ENCODE peak calls at places on chromosomes 4 and X, in six cellular contexts. One of them, this sample, is unnamed.

GRCh38 chr4:122746485-122746965 is 14.0 kb downstream of the BBS12 start:
- DNase-seq in kidney: no peak
- DNase-seq in astrocyte of the cerebellum: no peak
- DNase-seq in H1: no peak
- DNase-seq in CD8-positive, alpha-beta T cell: no peak
- DNase-seq in ovary: no peak
- DNase-seq in this sample: no peak

GRCh38 chr4:64230709-64231310 is 178.4 kb downstream of the TECRL start:
- DNase-seq in kidney: no peak
- DNase-seq in astrocyte of the cerebellum: no peak
- DNase-seq in H1: no peak
- DNase-seq in CD8-positive, alpha-beta T cell: no peak
- DNase-seq in ovary: no peak
- DNase-seq in this sample: peak

GRCh38 chr4:127630152-127630551 is 2.6 kb upstream of the INTU start:
- DNase-seq in kidney: no peak
- DNase-seq in astrocyte of the cerebellum: no peak
- DNase-seq in H1: no peak
- DNase-seq in CD8-positive, alpha-beta T cell: no peak
- DNase-seq in ovary: no peak
- DNase-seq in this sample: no peak

GRCh38 chr4:179871726-179872125 is 2371.5 kb upstream of the TENM3 start:
- DNase-seq in kidney: no peak
- DNase-seq in astrocyte of the cerebellum: no peak
- DNase-seq in H1: no peak
- DNase-seq in CD8-positive, alpha-beta T cell: no peak
- DNase-seq in ovary: no peak
- DNase-seq in this sample: no peak

GRCh38 chrX:54411732-54412131 is 28.5 kb upstream of the TSR2 start:
- DNase-seq in kidney: no peak
- DNase-seq in astrocyte of the cerebellum: no peak
- DNase-seq in H1: no peak
- DNase-seq in CD8-positive, alpha-beta T cell: no peak
- DNase-seq in ovary: no peak
- DNase-seq in this sample: no peak

GRCh38 chrX:13721819-13722527 is 12.4 kb downstream of the TRAPPC2 start:
- DNase-seq in kidney: no peak
- DNase-seq in astrocyte of the cerebellum: no peak
- DNase-seq in H1: no peak
- DNase-seq in CD8-positive, alpha-beta T cell: no peak
- DNase-seq in ovary: no peak
- DNase-seq in this sample: peak

GRCh38 chr4:169229571-169230028 is 41.2 kb downstream of the SH3RF1 start:
- DNase-seq in kidney: no peak
- DNase-seq in astrocyte of the cerebellum: peak
- DNase-seq in H1: no peak
- DNase-seq in CD8-positive, alpha-beta T cell: no peak
- DNase-seq in ovary: peak
- DNase-seq in this sample: no peak

GRCh38 chr4:7658297-7659204 is 223.8 kb upstream of the PSAPL1 start:
- DNase-seq in kidney: no peak
- DNase-seq in astrocyte of the cerebellum: no peak
- DNase-seq in H1: no peak
- DNase-seq in CD8-positive, alpha-beta T cell: no peak
- DNase-seq in ovary: no peak
- DNase-seq in this sample: no peak

GRCh38 chr4:87975466-87975865 is at the start of gene SPP1:
- DNase-seq in kidney: peak
- DNase-seq in astrocyte of the cerebellum: peak
- DNase-seq in H1: peak
- DNase-seq in CD8-positive, alpha-beta T cell: no peak
- DNase-seq in ovary: no peak
- DNase-seq in this sample: no peak
- H3K4me3 ChIP-seq in kidney: peak
- H3K4me3 ChIP-seq in astrocyte of the cerebellum: no peak
- H3K4me3 ChIP-seq in H1: no peak
- H3K4me3 ChIP-seq in CD8-positive, alpha-beta T cell: no peak
- H3K4me3 ChIP-seq in ovary: no peak
- H3K4me3 ChIP-seq in this sample: no peak

GRCh38 chr4:98758182-98758581 is 99.8 kb upstream of the TSPAN5 start:
- DNase-seq in kidney: no peak
- DNase-seq in astrocyte of the cerebellum: no peak
- DNase-seq in H1: no peak
- DNase-seq in CD8-positive, alpha-beta T cell: no peak
- DNase-seq in ovary: no peak
- DNase-seq in this sample: no peak
- TF ChIP-seq CTCF in kidney: no peak
- TF ChIP-seq CTCF in astrocyte of the cerebellum: no peak
- TF ChIP-seq CTCF in H1: no peak
- TF ChIP-seq CTCF in CD8-positive, alpha-beta T cell: no peak
- TF ChIP-seq CTCF in ovary: no peak
- TF ChIP-seq CTCF in this sample: no peak

GRCh38 chr4:185626798-185627197 is 91.5 kb upstream of the PDLIM3 start:
- DNase-seq in kidney: no peak
- DNase-seq in astrocyte of the cerebellum: no peak
- DNase-seq in H1: no peak
- DNase-seq in CD8-positive, alpha-beta T cell: no peak
- DNase-seq in ovary: no peak
- DNase-seq in this sample: no peak
- H3K4me3 ChIP-seq in kidney: no peak
- H3K4me3 ChIP-seq in astrocyte of the cerebellum: no peak
- H3K4me3 ChIP-seq in H1: no peak
- H3K4me3 ChIP-seq in CD8-positive, alpha-beta T cell: no peak
- H3K4me3 ChIP-seq in ovary: no peak
- H3K4me3 ChIP-seq in this sample: no peak

DNA sequence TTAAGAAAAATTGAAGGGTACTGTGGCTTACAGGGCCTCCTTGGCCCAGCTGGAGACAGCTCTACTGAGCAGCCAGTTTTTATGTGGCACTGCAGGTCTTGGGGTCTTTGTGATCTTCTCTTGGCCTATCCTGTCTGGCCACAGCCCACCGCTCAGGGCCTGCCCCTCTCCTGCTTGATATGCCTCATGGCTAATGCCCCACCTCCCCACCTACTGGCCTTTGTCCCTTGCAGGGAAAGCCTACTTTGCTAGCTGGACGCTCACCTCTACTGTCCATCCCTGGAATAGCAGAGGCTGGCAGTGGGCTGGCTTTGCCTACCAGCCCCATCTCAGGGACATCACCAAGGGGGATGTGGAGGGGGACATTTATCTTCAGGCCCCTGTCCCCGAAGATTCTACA is 134.1 kb downstream of the PJA1 start:
- DNase-seq in kidney: no peak
- DNase-seq in astrocyte of the cerebellum: no peak
- DNase-seq in H1: no peak
- DNase-seq in CD8-positive, alpha-beta T cell: no peak
- DNase-seq in ovary: no peak
- DNase-seq in this sample: no peak
- TF ChIP-seq CTCF in kidney: peak
- TF ChIP-seq CTCF in astrocyte of the cerebellum: peak
- TF ChIP-seq CTCF in H1: peak
- TF ChIP-seq CTCF in CD8-positive, alpha-beta T cell: no peak
- TF ChIP-seq CTCF in ovary: no peak
- TF ChIP-seq CTCF in this sample: peak

DNA sequence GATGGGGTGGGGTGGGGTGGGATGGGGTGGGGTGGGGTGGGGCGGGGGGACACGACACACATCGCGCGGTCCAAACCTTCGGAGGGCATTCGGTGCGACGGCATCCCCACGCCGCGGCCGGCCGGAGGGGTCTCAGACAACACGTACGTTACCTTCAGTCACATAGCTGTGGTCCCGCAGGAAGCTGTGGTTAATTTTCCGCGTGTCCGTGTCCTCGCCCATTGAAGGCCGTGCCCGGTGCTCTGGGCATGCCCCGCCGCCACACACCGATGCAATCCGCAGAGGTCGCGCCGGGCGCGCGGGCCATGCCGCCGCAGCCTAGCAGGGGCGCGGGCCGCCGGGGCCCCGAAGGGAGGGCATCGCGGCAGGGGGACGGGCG is 417 bp downstream of the PPP2R2C start:
- DNase-seq in kidney: no peak
- DNase-seq in astrocyte of the cerebellum: no peak
- DNase-seq in H1: no peak
- DNase-seq in CD8-positive, alpha-beta T cell: peak
- DNase-seq in ovary: peak
- DNase-seq in this sample: no peak
- H3K4me3 ChIP-seq in kidney: no peak
- H3K4me3 ChIP-seq in astrocyte of the cerebellum: no peak
- H3K4me3 ChIP-seq in H1: peak
- H3K4me3 ChIP-seq in CD8-positive, alpha-beta T cell: no peak
- H3K4me3 ChIP-seq in ovary: peak
- H3K4me3 ChIP-seq in this sample: peak

GRCh38 chrX:16839224-16839851 is 30.8 kb downstream of the RBBP7 start:
- DNase-seq in kidney: no peak
- DNase-seq in astrocyte of the cerebellum: no peak
- DNase-seq in H1: no peak
- DNase-seq in CD8-positive, alpha-beta T cell: no peak
- DNase-seq in ovary: no peak
- DNase-seq in this sample: no peak

GRCh38 chrX:16834811-16835210 is 35.4 kb downstream of the RBBP7 start:
- DNase-seq in kidney: no peak
- DNase-seq in astrocyte of the cerebellum: peak
- DNase-seq in H1: no peak
- DNase-seq in CD8-positive, alpha-beta T cell: no peak
- DNase-seq in ovary: no peak
- DNase-seq in this sample: no peak

GRCh38 chrX:16839852-16840460 is 30.2 kb downstream of the RBBP7 start:
- DNase-seq in kidney: no peak
- DNase-seq in astrocyte of the cerebellum: no peak
- DNase-seq in H1: no peak
- DNase-seq in CD8-positive, alpha-beta T cell: no peak
- DNase-seq in ovary: peak
- DNase-seq in this sample: no peak

GRCh38 chrX:16838202-16839066 is 31.7 kb downstream of the RBBP7 start:
- DNase-seq in kidney: no peak
- DNase-seq in astrocyte of the cerebellum: peak
- DNase-seq in H1: no peak
- DNase-seq in CD8-positive, alpha-beta T cell: no peak
- DNase-seq in ovary: no peak
- DNase-seq in this sample: no peak

GRCh38 chrX:16836371-16836770 is 33.8 kb downstream of the RBBP7 start:
- DNase-seq in kidney: no peak
- DNase-seq in astrocyte of the cerebellum: no peak
- DNase-seq in H1: no peak
- DNase-seq in CD8-positive, alpha-beta T cell: no peak
- DNase-seq in ovary: no peak
- DNase-seq in this sample: no peak
- TF ChIP-seq CTCF in kidney: peak
- TF ChIP-seq CTCF in astrocyte of the cerebellum: peak
- TF ChIP-seq CTCF in H1: peak
- TF ChIP-seq CTCF in CD8-positive, alpha-beta T cell: no peak
- TF ChIP-seq CTCF in ovary: no peak
- TF ChIP-seq CTCF in this sample: no peak

GRCh38 chrX:11665144-11666040 is at the start of gene ARHGAP6:
- DNase-seq in kidney: peak
- DNase-seq in astrocyte of the cerebellum: no peak
- DNase-seq in H1: no peak
- DNase-seq in CD8-positive, alpha-beta T cell: no peak
- DNase-seq in ovary: peak
- DNase-seq in this sample: no peak

GRCh38 chrX:11666180-11666579 is 460 bp upstream of the ARHGAP6 start:
- DNase-seq in kidney: peak
- DNase-seq in astrocyte of the cerebellum: no peak
- DNase-seq in H1: no peak
- DNase-seq in CD8-positive, alpha-beta T cell: no peak
- DNase-seq in ovary: peak
- DNase-seq in this sample: no peak

GRCh38 chrX:11667286-11667685 is 1.6 kb upstream of the ARHGAP6 start:
- DNase-seq in kidney: no peak
- DNase-seq in astrocyte of the cerebellum: no peak
- DNase-seq in H1: no peak
- DNase-seq in CD8-positive, alpha-beta T cell: no peak
- DNase-seq in ovary: no peak
- DNase-seq in this sample: no peak

GRCh38 chrX:11664211-11664888 is 1.4 kb downstream of the ARHGAP6 start:
- DNase-seq in kidney: peak
- DNase-seq in astrocyte of the cerebellum: no peak
- DNase-seq in H1: no peak
- DNase-seq in CD8-positive, alpha-beta T cell: no peak
- DNase-seq in ovary: peak
- DNase-seq in this sample: no peak

DNA sequence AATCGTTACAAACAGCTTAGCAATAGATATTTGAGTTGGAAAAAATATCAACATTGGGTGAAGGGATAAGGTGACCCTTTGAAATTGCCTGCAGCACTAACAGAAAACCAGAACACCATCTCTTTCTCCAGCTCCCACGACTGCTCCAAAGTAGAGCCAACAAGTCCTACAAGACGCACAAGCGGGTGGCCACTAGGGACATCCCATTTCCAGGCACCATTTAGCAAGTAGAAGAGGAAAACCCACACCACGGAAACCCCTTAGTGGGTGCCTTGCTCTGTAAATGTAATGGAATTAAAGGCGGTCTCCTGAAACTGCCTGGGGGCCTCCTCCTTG is 1.9 kb downstream of the ARHGAP6 start:
- DNase-seq in kidney: no peak
- DNase-seq in astrocyte of the cerebellum: no peak
- DNase-seq in H1: no peak
- DNase-seq in CD8-positive, alpha-beta T cell: no peak
- DNase-seq in ovary: peak
- DNase-seq in this sample: no peak
- H3K4me3 ChIP-seq in kidney: peak
- H3K4me3 ChIP-seq in astrocyte of the cerebellum: peak
- H3K4me3 ChIP-seq in H1: no peak
- H3K4me3 ChIP-seq in CD8-positive, alpha-beta T cell: no peak
- H3K4me3 ChIP-seq in ovary: peak
- H3K4me3 ChIP-seq in this sample: no peak

DNA sequence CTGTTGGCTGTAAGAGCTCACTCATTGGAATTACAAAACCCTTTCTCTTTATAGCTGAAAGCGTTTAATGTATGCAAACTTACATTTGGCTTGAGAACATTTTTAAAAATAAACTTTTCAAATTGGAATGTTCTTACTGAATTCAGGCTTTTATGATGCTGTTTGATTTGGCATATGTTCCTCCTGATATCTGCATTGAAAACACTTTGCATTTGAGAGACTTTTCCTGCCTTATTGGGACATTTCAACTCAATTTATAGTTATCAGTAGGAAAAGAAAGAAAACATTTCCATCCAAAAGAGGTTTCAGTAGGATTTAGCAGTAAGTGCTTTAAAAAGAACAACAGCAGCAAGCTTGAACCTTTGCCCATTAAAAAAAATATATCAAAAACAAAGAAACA is 520.0 kb downstream of the IL1RAPL1 start:
- DNase-seq in kidney: no peak
- DNase-seq in astrocyte of the cerebellum: no peak
- DNase-seq in H1: no peak
- DNase-seq in CD8-positive, alpha-beta T cell: no peak
- DNase-seq in ovary: no peak
- DNase-seq in this sample: no peak
- TF ChIP-seq CTCF in kidney: no peak
- TF ChIP-seq CTCF in astrocyte of the cerebellum: no peak
- TF ChIP-seq CTCF in H1: no peak
- TF ChIP-seq CTCF in CD8-positive, alpha-beta T cell: no peak
- TF ChIP-seq CTCF in ovary: no peak
- TF ChIP-seq CTCF in this sample: no peak

DNA sequence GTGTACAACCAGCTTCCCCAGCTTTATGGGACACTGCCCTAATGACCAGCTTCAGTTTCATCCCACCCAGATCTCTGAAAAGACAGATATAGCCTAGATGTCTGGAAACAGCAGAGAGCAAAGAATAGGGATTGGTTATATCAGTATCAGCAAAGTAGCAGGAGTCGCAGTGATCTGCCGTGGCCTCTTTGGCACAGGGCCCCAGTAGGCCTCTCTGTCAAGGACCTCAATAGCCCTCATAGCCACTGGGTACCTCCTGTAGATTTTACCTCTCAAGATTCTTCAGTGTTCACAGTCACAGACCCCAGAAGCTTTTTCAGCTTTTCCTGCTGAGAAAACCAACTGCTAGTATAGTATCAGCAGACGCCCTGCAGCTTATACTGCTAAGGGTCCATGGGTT is 104.6 kb downstream of the ARHGEF9 start:
- DNase-seq in kidney: no peak
- DNase-seq in astrocyte of the cerebellum: no peak
- DNase-seq in H1: no peak
- DNase-seq in CD8-positive, alpha-beta T cell: no peak
- DNase-seq in ovary: no peak
- DNase-seq in this sample: no peak
- H3K4me3 ChIP-seq in kidney: no peak
- H3K4me3 ChIP-seq in astrocyte of the cerebellum: no peak
- H3K4me3 ChIP-seq in H1: no peak
- H3K4me3 ChIP-seq in CD8-positive, alpha-beta T cell: no peak
- H3K4me3 ChIP-seq in ovary: no peak
- H3K4me3 ChIP-seq in this sample: no peak